ENCODE peak calls at places on chromosomes 7 and 10, in nine cellular contexts. One of them, this sample, is unnamed.
A peak's percentile ranks its signal among the peaks of the same experiment; 100 is the strongest.

GRCh38 chr10:63204667-63205391 is 71.7 kb downstream of the NRBF2 start:
- DNase-seq in HT-29: no peak
- DNase-seq in GDM1: no peak
- DNase-seq in A673: no peak
- DNase-seq in NCI-H187: no peak
- DNase-seq in RPMI8226: no peak
- DNase-seq in Caco-2: no peak
- DNase-seq in tibial artery: no peak
- DNase-seq in adrenal gland: no peak
- DNase-seq in this sample: no peak

GRCh38 chr7:50146692-50147091 is 53.6 kb upstream of the ZPBP start:
- DNase-seq in A673: no peak
- DNase-seq in HT-29: no peak
- DNase-seq in tibial artery: no peak
- DNase-seq in NCI-H187: no peak
- DNase-seq in RPMI8226: peak; percentile 32
- DNase-seq in Caco-2: no peak
- DNase-seq in adrenal gland: no peak
- DNase-seq in GDM1: no peak
- DNase-seq in this sample: no peak

GRCh38 chr7:157080111-157080730 is 58.5 kb upstream of the UBE3C start:
- DNase-seq in tibial artery: no peak
- DNase-seq in A673: no peak
- DNase-seq in NCI-H187: no peak
- DNase-seq in adrenal gland: no peak
- DNase-seq in RPMI8226: no peak
- DNase-seq in Caco-2: no peak
- DNase-seq in GDM1: no peak
- DNase-seq in HT-29: no peak
- DNase-seq in this sample: no peak

GRCh38 chr7:55193245-55193644 is 171.9 kb upstream of the LANCL2 start:
- DNase-seq in Caco-2: no peak
- DNase-seq in A673: no peak
- DNase-seq in adrenal gland: no peak
- DNase-seq in HT-29: no peak
- DNase-seq in tibial artery: no peak
- DNase-seq in RPMI8226: no peak
- DNase-seq in NCI-H187: no peak
- DNase-seq in GDM1: no peak
- DNase-seq in this sample: no peak

GRCh38 chr10:42962902-42963231 is 114.0 kb upstream of the RET start:
- DNase-seq in GDM1: no peak
- DNase-seq in adrenal gland: no peak
- DNase-seq in tibial artery: peak; percentile 51
- DNase-seq in HT-29: no peak
- DNase-seq in Caco-2: peak; percentile 23
- DNase-seq in RPMI8226: no peak
- DNase-seq in NCI-H187: no peak
- DNase-seq in A673: no peak
- DNase-seq in this sample: no peak

GRCh38 chr10:12391191-12391590 is 41.8 kb downstream of the CAMK1D start:
- DNase-seq in A673: peak; percentile 35
- DNase-seq in adrenal gland: no peak
- DNase-seq in RPMI8226: no peak
- DNase-seq in GDM1: no peak
- DNase-seq in Caco-2: no peak
- DNase-seq in tibial artery: no peak
- DNase-seq in HT-29: no peak
- DNase-seq in NCI-H187: no peak
- DNase-seq in this sample: no peak

GRCh38 chr7:128427289-128427891 is 17.6 kb upstream of the IMPDH1 start:
- DNase-seq in adrenal gland: peak; percentile 37
- DNase-seq in Caco-2: no peak
- DNase-seq in NCI-H187: no peak
- DNase-seq in GDM1: peak; percentile 40
- DNase-seq in tibial artery: no peak
- DNase-seq in RPMI8226: peak; percentile 74
- DNase-seq in HT-29: peak; percentile 88
- DNase-seq in A673: peak; percentile 78
- DNase-seq in this sample: peak; percentile 51

GRCh38 chr7:50142421-50143113 is 49.5 kb upstream of the ZPBP start:
- DNase-seq in RPMI8226: peak; percentile 40
- DNase-seq in NCI-H187: no peak
- DNase-seq in GDM1: no peak
- DNase-seq in tibial artery: no peak
- DNase-seq in HT-29: peak; percentile 54
- DNase-seq in Caco-2: no peak
- DNase-seq in adrenal gland: no peak
- DNase-seq in A673: peak; percentile 57
- DNase-seq in this sample: peak; percentile 40

GRCh38 chr7:41447106-41448042 is 255.5 kb downstream of the INHBA start:
- DNase-seq in adrenal gland: no peak
- DNase-seq in GDM1: no peak
- DNase-seq in A673: no peak
- DNase-seq in NCI-H187: no peak
- DNase-seq in HT-29: no peak
- DNase-seq in tibial artery: no peak
- DNase-seq in RPMI8226: no peak
- DNase-seq in Caco-2: no peak
- DNase-seq in this sample: no peak

GRCh38 chr10:101831169-101831811 is 12.3 kb downstream of the KCNIP2 start:
- DNase-seq in RPMI8226: no peak
- DNase-seq in tibial artery: no peak
- DNase-seq in GDM1: no peak
- DNase-seq in Caco-2: peak; percentile 26
- DNase-seq in NCI-H187: no peak
- DNase-seq in A673: no peak
- DNase-seq in HT-29: no peak
- DNase-seq in adrenal gland: peak; percentile 22
- DNase-seq in this sample: no peak

GRCh38 chr10:63331586-63331985 is 134.2 kb downstream of the JMJD1C start:
- DNase-seq in adrenal gland: no peak
- DNase-seq in tibial artery: no peak
- DNase-seq in A673: no peak
- DNase-seq in Caco-2: no peak
- DNase-seq in GDM1: no peak
- DNase-seq in RPMI8226: no peak
- DNase-seq in HT-29: no peak
- DNase-seq in NCI-H187: no peak
- DNase-seq in this sample: no peak

GRCh38 chr7:519974-520458 is 370 bp upstream of the PDGFA start:
- DNase-seq in Caco-2: no peak
- DNase-seq in A673: peak; percentile 56
- DNase-seq in NCI-H187: no peak
- DNase-seq in GDM1: peak; percentile 20
- DNase-seq in RPMI8226: peak; percentile 83
- DNase-seq in HT-29: peak; percentile 77
- DNase-seq in adrenal gland: peak; percentile 49
- DNase-seq in tibial artery: peak; percentile 88
- DNase-seq in this sample: peak; percentile 92

GRCh38 chr10:106107711-106108110 is 1056.8 kb downstream of the SORCS1 start:
- DNase-seq in A673: peak; percentile 42
- DNase-seq in Caco-2: no peak
- DNase-seq in RPMI8226: no peak
- DNase-seq in HT-29: no peak
- DNase-seq in GDM1: no peak
- DNase-seq in tibial artery: no peak
- DNase-seq in NCI-H187: no peak
- DNase-seq in adrenal gland: no peak
- DNase-seq in this sample: no peak

GRCh38 chr10:29784175-29784773 is 149.5 kb upstream of the SVIL start:
- DNase-seq in adrenal gland: peak; percentile 77
- DNase-seq in Caco-2: no peak
- DNase-seq in RPMI8226: no peak
- DNase-seq in HT-29: peak; percentile 48
- DNase-seq in A673: no peak
- DNase-seq in NCI-H187: no peak
- DNase-seq in tibial artery: peak; percentile 92
- DNase-seq in GDM1: no peak
- DNase-seq in this sample: peak; percentile 16

GRCh38 chr10:4683838-4684237 is 142.2 kb upstream of the AKR1E2 start:
- DNase-seq in adrenal gland: no peak
- DNase-seq in NCI-H187: no peak
- DNase-seq in tibial artery: no peak
- DNase-seq in Caco-2: no peak
- DNase-seq in RPMI8226: no peak
- DNase-seq in HT-29: no peak
- DNase-seq in A673: no peak
- DNase-seq in GDM1: no peak
- DNase-seq in this sample: no peak

GRCh38 chr10:73991846-73992245 is 6.1 kb upstream of the VCL start:
- DNase-seq in adrenal gland: no peak
- DNase-seq in HT-29: no peak
- DNase-seq in NCI-H187: no peak
- DNase-seq in tibial artery: no peak
- DNase-seq in GDM1: peak; percentile 87
- DNase-seq in A673: no peak
- DNase-seq in RPMI8226: peak; percentile 62
- DNase-seq in Caco-2: no peak
- DNase-seq in this sample: peak; percentile 90

GRCh38 chr7:913736-914520 is 37.6 kb downstream of the GET4 start:
- DNase-seq in adrenal gland: no peak
- DNase-seq in RPMI8226: peak; percentile 48
- DNase-seq in A673: no peak
- DNase-seq in HT-29: peak; percentile 98
- DNase-seq in GDM1: no peak
- DNase-seq in tibial artery: no peak
- DNase-seq in NCI-H187: no peak
- DNase-seq in Caco-2: no peak
- DNase-seq in this sample: peak; percentile 99

GRCh38 chr7:158054611-158055010 is 533.0 kb downstream of the PTPRN2 start:
- DNase-seq in A673: no peak
- DNase-seq in GDM1: no peak
- DNase-seq in NCI-H187: no peak
- DNase-seq in HT-29: no peak
- DNase-seq in RPMI8226: no peak
- DNase-seq in Caco-2: no peak
- DNase-seq in tibial artery: peak; percentile 25
- DNase-seq in adrenal gland: no peak
- DNase-seq in this sample: no peak

GRCh38 chr7:55545496-55545895 is 26.8 kb downstream of the VOPP1 start:
- DNase-seq in RPMI8226: no peak
- DNase-seq in Caco-2: no peak
- DNase-seq in A673: peak; percentile 26
- DNase-seq in tibial artery: no peak
- DNase-seq in adrenal gland: peak; percentile 76
- DNase-seq in HT-29: no peak
- DNase-seq in GDM1: no peak
- DNase-seq in NCI-H187: no peak
- DNase-seq in this sample: no peak

GRCh38 chr7:75599244-75599771 is 107.2 kb downstream of the SPDYE5 start:
- DNase-seq in A673: peak; percentile 78
- DNase-seq in adrenal gland: no peak
- DNase-seq in RPMI8226: no peak
- DNase-seq in GDM1: no peak
- DNase-seq in Caco-2: no peak
- DNase-seq in NCI-H187: no peak
- DNase-seq in HT-29: no peak
- DNase-seq in tibial artery: no peak
- DNase-seq in this sample: no peak

GRCh38 chr7:99731638-99732374 is 3.2 kb downstream of the CYP3A7 start:
- DNase-seq in NCI-H187: no peak
- DNase-seq in A673: no peak
- DNase-seq in tibial artery: no peak
- DNase-seq in HT-29: no peak
- DNase-seq in RPMI8226: no peak
- DNase-seq in GDM1: no peak
- DNase-seq in Caco-2: no peak
- DNase-seq in adrenal gland: no peak
- DNase-seq in this sample: no peak

GRCh38 chr7:150945171-150945852 is 32.8 kb downstream of the KCNH2 start:
- DNase-seq in GDM1: no peak
- DNase-seq in tibial artery: peak; percentile 53
- DNase-seq in NCI-H187: no peak
- DNase-seq in Caco-2: no peak
- DNase-seq in A673: no peak
- DNase-seq in RPMI8226: no peak
- DNase-seq in adrenal gland: peak; percentile 4
- DNase-seq in HT-29: no peak
- DNase-seq in this sample: no peak

GRCh38 chr7:157544980-157545680 is 208.3 kb downstream of the DNAJB6 start:
- DNase-seq in tibial artery: peak; percentile 34
- DNase-seq in RPMI8226: no peak
- DNase-seq in adrenal gland: no peak
- DNase-seq in GDM1: no peak
- DNase-seq in A673: no peak
- DNase-seq in NCI-H187: no peak
- DNase-seq in Caco-2: peak; percentile 14
- DNase-seq in HT-29: no peak
- DNase-seq in this sample: no peak

GRCh38 chr7:421056-421991 is 98.3 kb downstream of the PDGFA start:
- DNase-seq in GDM1: no peak
- DNase-seq in HT-29: peak; percentile 29
- DNase-seq in RPMI8226: peak; percentile 34
- DNase-seq in A673: no peak
- DNase-seq in NCI-H187: no peak
- DNase-seq in tibial artery: no peak
- DNase-seq in Caco-2: no peak
- DNase-seq in adrenal gland: no peak
- DNase-seq in this sample: no peak

GRCh38 chr7:144835166-144835611 is 664 bp downstream of the TPK1 start:
- DNase-seq in NCI-H187: peak; percentile 16
- DNase-seq in RPMI8226: peak; percentile 47
- DNase-seq in tibial artery: peak; percentile 68
- DNase-seq in GDM1: peak; percentile 27
- DNase-seq in A673: peak; percentile 65
- DNase-seq in adrenal gland: peak; percentile 67
- DNase-seq in Caco-2: peak; percentile 46
- DNase-seq in HT-29: peak; percentile 40
- DNase-seq in this sample: peak; percentile 60

GRCh38 chr7:70807650-70808049 is 324.3 kb upstream of the GALNT17 start:
- DNase-seq in RPMI8226: no peak
- DNase-seq in tibial artery: no peak
- DNase-seq in Caco-2: no peak
- DNase-seq in A673: no peak
- DNase-seq in adrenal gland: no peak
- DNase-seq in NCI-H187: no peak
- DNase-seq in GDM1: no peak
- DNase-seq in HT-29: no peak
- DNase-seq in this sample: no peak

GRCh38 chr10:14670551-14671240 is 104.0 kb downstream of the FAM107B start:
- DNase-seq in GDM1: no peak
- DNase-seq in NCI-H187: no peak
- DNase-seq in tibial artery: no peak
- DNase-seq in RPMI8226: no peak
- DNase-seq in HT-29: no peak
- DNase-seq in A673: no peak
- DNase-seq in Caco-2: no peak
- DNase-seq in adrenal gland: no peak
- DNase-seq in this sample: no peak

GRCh38 chr7:70314221-70314620 is 715.9 kb downstream of the AUTS2 start:
- DNase-seq in A673: no peak
- DNase-seq in adrenal gland: no peak
- DNase-seq in NCI-H187: no peak
- DNase-seq in RPMI8226: no peak
- DNase-seq in HT-29: no peak
- DNase-seq in GDM1: no peak
- DNase-seq in tibial artery: no peak
- DNase-seq in Caco-2: no peak
- DNase-seq in this sample: no peak

GRCh38 chr7:28879105-28879504 is 79.0 kb downstream of the TRIL start:
- DNase-seq in RPMI8226: peak; percentile 29
- DNase-seq in adrenal gland: no peak
- DNase-seq in tibial artery: no peak
- DNase-seq in NCI-H187: no peak
- DNase-seq in A673: no peak
- DNase-seq in GDM1: no peak
- DNase-seq in HT-29: no peak
- DNase-seq in Caco-2: no peak
- DNase-seq in this sample: no peak

GRCh38 chr10:88851706-88852105 is at the start of gene ANKRD22:
- DNase-seq in tibial artery: no peak
- DNase-seq in Caco-2: peak; percentile 59
- DNase-seq in RPMI8226: no peak
- DNase-seq in HT-29: peak; percentile 97
- DNase-seq in adrenal gland: peak; percentile 33
- DNase-seq in NCI-H187: no peak
- DNase-seq in GDM1: peak; percentile 42
- DNase-seq in A673: no peak
- DNase-seq in this sample: peak; percentile 44

This sample was measured in SW480.